ENCODE peak calls at places on chromosomes 2 and 18, in four cellular contexts. V is cardiac muscle cell, N is tibial nerve, W is tibial artery. R is an unnamed sample. For H3K36me3, the result is how much of the 10 kb centered on the place peaks cover.

GRCh38 chr18:634551-635045 is 22.9 kb upstream of the TYMS start:
- DNase-seq in V (no peak), N (no peak), W (no peak), R (no peak)

GRCh38 chr2:217168396-217168795 is 308.5 kb upstream of the TNP1 start:
- DNase-seq in V (peak), N (no peak), W (no peak), R (no peak)

GRCh38 chr18:4453712-4454547 is 1.2 kb downstream of the DLGAP1 start:
- DNase-seq in V (peak), N (no peak), W (no peak), R (no peak)

GRCh38 chr18:49758263-49758610 is 55.1 kb downstream of the ACAA2 start:
- DNase-seq in V (no peak), N (no peak), W (no peak), R (no peak)

GRCh38 chr18:26383454-26384270 is 157.4 kb downstream of the TAF4B start:
- DNase-seq in V (peak), N (no peak), W (no peak), R (no peak)

GRCh38 chr18:44778788-44779187 is 98.1 kb downstream of the SETBP1 start:
- DNase-seq in V (no peak), N (no peak), W (no peak), R (no peak)

GRCh38 chr2:46246790-46247189 is 50.4 kb upstream of the EPAS1 start:
- DNase-seq in V (no peak), N (no peak), W (no peak), R (no peak)

GRCh38 chr2:122519366-122519765 is 763.9 kb downstream of the TSN start:
- DNase-seq in V (no peak), N (no peak), W (no peak), R (no peak)

GRCh38 chr2:134300585-134300984 is 46.7 kb downstream of the MGAT5 start:
- DNase-seq in V (no peak), N (no peak), W (no peak), R (no peak)

GRCh38 chr2:95289251-95289650 is 7.9 kb upstream of the KCNIP3 start:
- DNase-seq in V (no peak), N (no peak), W (no peak), R (no peak)
- TF ChIP-seq CTCF in V (no peak), N (no peak), W (no peak), R (no peak)

DNA sequence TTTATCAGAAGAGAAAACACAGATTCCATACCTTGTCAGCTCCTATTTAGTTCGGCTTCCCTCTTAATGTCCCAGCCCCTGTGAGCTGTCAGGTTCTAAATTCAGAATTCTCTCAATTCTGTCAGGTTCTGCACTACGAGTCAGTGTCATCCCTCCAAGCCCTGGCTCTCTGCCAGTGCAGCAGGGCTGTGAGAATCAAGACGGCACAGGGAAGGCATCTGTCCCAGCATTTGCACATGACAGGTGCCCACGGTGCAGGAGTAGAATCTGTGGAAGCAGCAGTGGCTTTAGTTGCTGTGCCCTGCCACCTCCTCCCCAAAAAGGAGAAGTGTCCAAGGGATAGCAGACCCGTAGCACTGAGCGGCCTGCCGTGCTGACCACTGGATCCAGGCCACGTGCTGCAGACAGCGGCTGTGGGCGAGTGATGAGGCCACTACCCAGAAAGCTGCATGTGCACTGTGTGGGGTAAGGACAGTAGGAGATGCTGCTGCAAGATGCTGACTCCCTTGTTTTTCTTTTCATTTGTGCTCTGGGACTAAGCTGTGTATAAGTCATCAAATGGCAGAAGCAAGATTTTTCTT is 12.8 kb downstream of the RBFA start:
- DNase-seq in V (no peak), N (no peak), W (no peak), R (no peak)
- H3K36me3 ChIP-seq in V (under half), N (under half), W (half or more), R (half or more)

DNA sequence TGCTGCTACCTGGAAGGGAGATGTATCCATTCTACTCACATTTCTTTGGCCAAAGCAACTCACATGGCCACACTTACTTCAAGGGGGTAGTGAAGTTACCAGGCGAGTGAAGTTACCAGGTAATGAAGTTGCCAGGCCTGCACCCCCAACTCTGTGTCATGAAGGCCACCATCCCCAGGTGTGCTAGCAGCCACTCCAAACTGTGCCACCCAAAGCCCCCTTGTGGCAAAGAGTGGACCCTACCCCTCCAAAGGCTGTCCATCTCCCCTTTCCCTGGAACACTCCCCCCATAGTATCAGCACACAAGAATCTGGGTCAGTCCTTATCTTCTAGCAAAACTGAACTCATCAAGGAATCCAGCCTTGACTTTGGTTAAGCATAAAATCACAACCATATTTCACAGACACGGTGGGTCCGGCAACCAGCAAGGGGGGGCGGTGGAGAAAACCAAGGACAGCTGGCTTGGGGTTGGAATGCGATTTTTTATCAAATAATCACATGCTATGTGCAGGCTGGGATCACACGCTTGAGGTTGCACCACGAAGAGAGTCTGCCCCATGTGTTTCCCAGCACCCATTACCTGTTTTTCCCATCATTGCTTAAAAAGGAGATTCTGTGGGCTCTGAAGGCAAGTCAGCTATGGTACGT is 60.9 kb downstream of the ZFP36L2 start:
- DNase-seq in V (no peak), N (no peak), W (no peak), R (no peak)
- TF ChIP-seq CTCF in V (peak), N (no peak), W (no peak), R (peak)

GRCh38 chr2:232798156-232798555 is 21.8 kb upstream of the KCNJ13 start:
- DNase-seq in V (no peak), N (no peak), W (no peak), R (no peak)
- H3K36me3 ChIP-seq in V (under half), N (under half), W (half or more), R (under half)

R was measured in heart right ventricle.